ENCODE peak calls at places on chromosomes 12 and 14, in seven cellular contexts. O is foreskin fibroblast, D is endodermal cell, J is suprapubic skin, H is fibroblast of lung, B is cardiac muscle cell, Y is BJ. T is an unnamed sample.

GRCh38 chr14:60561845-60562746 is 53.1 kb downstream of the SIX6 start:
- DNase-seq in O (peak; percentile 70), D (peak; percentile 89), J (no peak), H (peak; percentile 84), B (peak; percentile 81), Y (no peak), T (no peak)

GRCh38 chr12:16112151-16112550 is 165.3 kb downstream of the SLC15A5 start:
- DNase-seq in O (no peak), D (peak; percentile 69), J (no peak), H (no peak), B (no peak), Y (no peak), T (no peak)

GRCh38 chr12:132152411-132152821 is 8.2 kb downstream of the NOC4L start:
- DNase-seq in O (no peak), D (no peak), J (no peak), H (no peak), B (no peak), Y (no peak), T (no peak)

GRCh38 chr12:105705765-105706164 is 375.3 kb downstream of the C12orf75 start:
- DNase-seq in O (peak; percentile 24), D (peak; percentile 87), J (no peak), H (peak; percentile 79), B (peak; percentile 81), Y (peak; percentile 6), T (peak; percentile 27)

GRCh38 chr14:87491816-87492215 is 501.2 kb downstream of the GALC start:
- DNase-seq in O (no peak), D (peak; percentile 67), J (no peak), H (no peak), B (no peak), Y (no peak), T (no peak)

GRCh38 chr12:93536111-93536765 is 36.2 kb upstream of the SOCS2 start:
- DNase-seq in O (no peak), D (no peak), J (no peak), H (no peak), B (no peak), Y (no peak), T (no peak)

GRCh38 chr12:4024701-4025419 is 151.7 kb upstream of the PARP11 start:
- DNase-seq in O (no peak), D (peak; percentile 93), J (no peak), H (no peak), B (no peak), Y (no peak), T (no peak)

GRCh38 chr12:3933074-3933818 is 60.0 kb upstream of the PARP11 start:
- DNase-seq in O (no peak), D (no peak), J (no peak), H (no peak), B (no peak), Y (no peak), T (no peak)

GRCh38 chr14:69038449-69039286 is 59.6 kb upstream of the ACTN1 start:
- DNase-seq in O (peak; percentile 69), D (peak; percentile 62), J (no peak), H (peak; percentile 77), B (peak; percentile 82), Y (peak; percentile 68), T (no peak)

GRCh38 chr12:164207-164606 is 49.8 kb downstream of the SLC6A12 start:
- DNase-seq in O (no peak), D (no peak), J (no peak), H (no peak), B (no peak), Y (no peak), T (no peak)

GRCh38 chr14:37595809-37596595 is 573 bp downstream of the TTC6 start:
- DNase-seq in O (no peak), D (peak; percentile 83), J (no peak), H (no peak), B (no peak), Y (no peak), T (no peak)

GRCh38 chr12:1946311-1946710 is 27.9 kb upstream of the CACNA2D4 start:
- DNase-seq in O (no peak), D (no peak), J (no peak), H (no peak), B (no peak), Y (no peak), T (no peak)
- TF ChIP-seq CTCF in O (no peak), D (no peak), J (no peak), H (no peak), B (no peak), Y (no peak), T (no peak)

DNA sequence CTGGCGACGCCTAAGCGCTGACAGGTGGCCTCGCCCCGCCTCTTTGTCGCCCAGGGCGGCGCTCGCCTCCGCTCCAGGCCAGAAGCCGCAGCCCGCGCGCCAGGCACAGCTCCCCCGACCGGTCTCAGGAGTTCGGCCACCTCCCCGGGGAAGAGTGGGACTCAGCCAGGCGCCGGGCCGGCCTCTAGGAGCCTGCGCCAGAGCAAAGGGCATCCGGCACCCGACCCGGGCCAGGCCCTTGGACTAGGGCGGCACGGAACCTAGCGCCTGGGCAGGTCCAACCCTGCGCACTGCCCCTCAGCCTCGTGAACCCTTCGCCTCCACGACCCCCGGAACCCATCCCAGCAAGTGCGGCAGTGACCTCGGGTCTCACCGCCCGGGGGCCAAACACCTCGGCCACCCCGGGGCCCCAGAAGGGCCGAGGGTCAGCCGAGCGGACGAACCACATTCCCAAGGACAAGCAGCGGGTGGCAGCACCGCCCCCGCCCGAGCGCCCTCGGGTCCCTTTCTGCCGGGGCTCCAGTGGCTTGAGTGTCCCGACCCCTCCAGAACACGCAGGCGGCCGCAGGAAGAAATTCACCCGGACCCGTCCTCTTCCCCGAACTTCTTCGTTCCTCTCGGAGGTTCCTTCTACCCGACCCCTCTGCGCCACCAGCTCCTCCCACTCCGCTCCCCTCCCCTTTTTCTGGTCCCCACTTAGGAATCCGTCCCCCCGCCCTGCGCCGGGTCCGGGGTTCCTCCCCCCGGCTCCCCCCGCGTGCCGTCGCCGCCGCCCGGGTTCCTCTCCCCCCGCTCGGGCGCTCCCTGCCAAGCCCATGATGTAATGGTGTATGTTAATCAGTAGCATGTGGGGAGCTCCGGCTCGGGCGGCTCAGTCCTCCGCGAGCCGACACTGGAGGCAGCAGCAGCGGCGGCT is 1.4 kb upstream of the SAMD4A start:
- DNase-seq in O (peak; percentile 92), D (peak; percentile 95), J (peak; percentile 97), H (peak; percentile 90), B (peak; percentile 93), Y (peak; percentile 66), T (peak; percentile 88)
- TF ChIP-seq CTCF in O (no peak), D (peak; percentile 30), J (peak; percentile 15), H (peak; percentile 14), B (peak; percentile 19), Y (no peak), T (peak; percentile 12)

GRCh38 chr12:119667577-119668314 is at the start of gene PRKAB1:
- DNase-seq in O (peak; percentile 97), D (peak; percentile 100), J (peak; percentile 97), H (peak; percentile 97), B (peak; percentile 98), Y (peak; percentile 83), T (peak; percentile 93)
- TF ChIP-seq CTCF in O (peak; percentile 98), D (peak; percentile 99), J (peak; percentile 97), H (peak; percentile 66), B (peak; percentile 97), Y (peak; percentile 80), T (peak; percentile 69)

GRCh38 chr14:30906752-30907658 is 32.6 kb downstream of the COCH start:
- DNase-seq in O (no peak), D (no peak), J (no peak), H (peak; percentile 41), B (peak; percentile 56), Y (no peak), T (no peak)
- TF ChIP-seq CTCF in O (no peak), D (peak; percentile 44), J (no peak), H (peak; percentile 26), B (peak; percentile 34), Y (peak; percentile 20), T (peak; percentile 11)

GRCh38 chr14:70724061-70724596 is 82.4 kb downstream of the TTC9 start:
- DNase-seq in O (no peak), D (no peak), J (no peak), H (no peak), B (no peak), Y (no peak), T (no peak)
- TF ChIP-seq CTCF in O (no peak), D (no peak), J (no peak), H (no peak), B (no peak), Y (no peak), T (no peak)

GRCh38 chr12:95703986-95704385 is 86.6 kb downstream of the NTN4 start:
- DNase-seq in O (no peak), D (no peak), J (no peak), H (no peak), B (no peak), Y (no peak), T (no peak)

GRCh38 chr12:95701722-95702418 is 88.7 kb downstream of the NTN4 start:
- DNase-seq in O (no peak), D (no peak), J (no peak), H (no peak), B (no peak), Y (no peak), T (no peak)

GRCh38 chr12:95709152-95709551 is 81.4 kb downstream of the NTN4 start:
- DNase-seq in O (no peak), D (no peak), J (no peak), H (no peak), B (no peak), Y (no peak), T (no peak)

GRCh38 chr12:95701275-95701674 is 89.3 kb downstream of the NTN4 start:
- DNase-seq in O (peak; percentile 2), D (no peak), J (no peak), H (no peak), B (no peak), Y (no peak), T (no peak)

DNA sequence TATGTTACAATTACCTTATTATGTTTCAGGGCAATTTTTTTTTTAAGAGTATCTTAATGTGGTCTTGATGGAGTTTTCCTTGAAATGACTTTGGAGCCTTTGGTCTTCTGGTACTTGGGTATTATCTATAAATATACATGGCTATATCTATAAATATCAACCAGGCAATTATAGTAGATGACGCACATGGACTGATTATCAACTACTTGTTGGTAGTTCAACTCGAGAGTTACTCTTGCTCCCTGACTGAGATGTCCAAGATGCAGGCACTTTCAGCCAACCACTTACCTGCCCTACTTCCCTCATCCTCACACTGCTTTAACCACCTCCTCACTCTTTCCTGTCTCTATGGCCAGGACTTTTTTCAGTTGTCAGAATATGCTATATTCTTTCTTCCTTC is 85.4 kb downstream of the NTN4 start:
- DNase-seq in O (no peak), D (no peak), J (no peak), H (no peak), B (no peak), Y (no peak), T (no peak)
- TF ChIP-seq CTCF in O (no peak), D (no peak), J (no peak), H (no peak), B (no peak), Y (no peak), T (no peak)

GRCh38 chr14:48690349-48690748 is 895.8 kb downstream of the RPS29 start:
- DNase-seq in O (no peak), D (no peak), J (no peak), H (no peak), B (no peak), Y (no peak), T (no peak)
- TF ChIP-seq CTCF in O (no peak), D (peak; percentile 68), J (no peak), H (no peak), B (no peak), Y (no peak), T (no peak)

T was measured in AG09319.